ENCODE peak calls at places on chromosomes 11 and 22, in ten cellular contexts. K is lower leg skin, Z is GM12865, W is pancreas, P is tibial artery, Q is astrocyte of the spinal cord, V is upper lobe of right lung, B is heart left ventricle, I is epithelial cell of esophagus, M is esophagus squamous epithelium. F is an unnamed sample.
A peak's percentile ranks its signal among the peaks of the same experiment; 100 is the strongest.

GRCh38 chr11:65853249-65853979 is 4.6 kb downstream of the CFL1 start:
- DNase-seq in K (no peak), Z (peak; percentile 41), W (no peak), P (no peak), Q (no peak), V (peak; percentile 34), B (no peak), I (no peak), M (no peak), F (no peak)

GRCh38 chr11:130159657-130160459 is at the start of gene ST14:
- DNase-seq in K (peak; percentile 88), Z (no peak), W (peak; percentile 87), P (no peak), Q (no peak), V (peak; percentile 91), B (no peak), I (peak; percentile 85), M (no peak), F (no peak)

GRCh38 chr11:99973993-99974392 is 713.1 kb upstream of the ARHGAP42 start:
- DNase-seq in K (no peak), Z (no peak), W (no peak), P (no peak), Q (no peak), V (no peak), B (no peak), I (no peak), M (no peak), F (no peak)

GRCh38 chr11:118010738-118011461 is 24.7 kb downstream of the IL10RA start:
- DNase-seq in K (no peak), Z (peak; percentile 92), W (no peak), P (peak; percentile 76), Q (no peak), V (peak; percentile 81), B (peak; percentile 56), I (no peak), M (no peak), F (no peak)

GRCh38 chr22:17007852-17008731 is at the start of gene GAB4:
- DNase-seq in K (no peak), Z (no peak), W (no peak), P (no peak), Q (no peak), V (no peak), B (no peak), I (no peak), M (no peak), F (no peak)

GRCh38 chr11:92790376-92790775 is 179.1 kb upstream of the MTNR1B start:
- DNase-seq in K (no peak), Z (no peak), W (no peak), P (no peak), Q (no peak), V (no peak), B (no peak), I (no peak), M (no peak), F (no peak)

GRCh38 chr22:20834206-20834605 is 24.4 kb downstream of the PI4KA start:
- DNase-seq in K (no peak), Z (no peak), W (no peak), P (no peak), Q (no peak), V (no peak), B (no peak), I (no peak), M (no peak), F (no peak)

GRCh38 chr11:96481806-96482592 is 92.2 kb downstream of the JRKL start:
- DNase-seq in K (no peak), Z (no peak), W (no peak), P (no peak), Q (no peak), V (no peak), B (no peak), I (no peak), M (no peak), F (no peak)

GRCh38 chr22:38850941-38851849 is 7.4 kb upstream of the NPTXR start:
- DNase-seq in K (no peak), Z (no peak), W (no peak), P (no peak), Q (peak; percentile 60), V (no peak), B (no peak), I (peak; percentile 85), M (no peak), F (peak; percentile 51)

GRCh38 chr22:29259253-29259899 is 8.4 kb downstream of the RHBDD3 start:
- DNase-seq in K (peak; percentile 59), Z (no peak), W (no peak), P (no peak), Q (no peak), V (no peak), B (no peak), I (no peak), M (no peak), F (no peak)
- TF ChIP-seq CTCF in K (no peak), Z (no peak), W (no peak), P (no peak), Q (peak; percentile 17), V (no peak), B (no peak), I (peak; percentile 19), M (no peak), F (no peak)

DNA sequence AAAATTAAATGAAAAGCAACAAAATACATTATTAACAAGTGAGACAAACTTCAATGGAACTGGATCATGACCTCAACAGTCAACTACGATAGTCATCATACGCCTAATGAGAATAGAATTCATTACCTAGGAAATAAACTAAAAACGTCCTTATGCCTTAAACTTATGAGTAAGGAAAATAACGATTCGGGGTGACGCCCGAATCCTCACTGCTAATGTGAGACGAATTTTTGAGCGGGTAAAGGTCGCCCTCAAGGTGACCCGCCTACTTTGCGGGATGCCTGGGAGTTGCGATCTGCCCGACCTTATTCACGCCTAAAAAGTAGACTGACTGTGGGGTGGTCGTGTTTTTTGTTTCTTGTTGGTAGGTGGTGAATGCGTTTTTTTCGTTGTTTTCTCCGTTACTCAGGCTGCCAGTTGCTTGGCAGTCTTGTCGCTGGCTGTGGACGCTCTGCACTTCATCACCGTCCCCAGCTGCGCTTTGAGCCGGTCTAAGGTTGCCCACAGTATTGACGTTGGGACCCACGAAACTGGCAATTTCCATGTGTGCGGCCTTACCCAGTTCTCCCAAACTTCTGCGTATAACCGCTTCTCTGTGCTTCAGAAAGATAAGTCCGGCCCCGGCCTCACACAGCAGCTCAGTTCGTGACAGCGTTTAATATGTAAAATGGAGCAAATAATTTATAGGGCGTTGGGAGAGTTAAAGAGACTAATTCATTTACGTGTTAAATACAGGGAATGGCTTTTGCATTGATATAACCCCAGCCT is 593 bp upstream of the POLDIP3 start:
- DNase-seq in K (peak; percentile 96), Z (peak; percentile 99), W (peak; percentile 74), P (peak; percentile 83), Q (peak; percentile 99), V (peak; percentile 87), B (peak; percentile 87), I (peak; percentile 95), M (peak; percentile 57), F (peak; percentile 98)
- H3K4me3 ChIP-seq in K (no peak overlapping the region), Z (peak overlapping the region; percentile 26), W (peak overlapping the region; percentile 75), P (peak overlapping the region; percentile 74), Q (no peak overlapping the region), V (peak overlapping the region; percentile 69), B (peak overlapping the region; percentile 91), I (peak overlapping the region; percentile 89), M (peak overlapping the region; percentile 94), F (peak overlapping the region; percentile 28)

DNA sequence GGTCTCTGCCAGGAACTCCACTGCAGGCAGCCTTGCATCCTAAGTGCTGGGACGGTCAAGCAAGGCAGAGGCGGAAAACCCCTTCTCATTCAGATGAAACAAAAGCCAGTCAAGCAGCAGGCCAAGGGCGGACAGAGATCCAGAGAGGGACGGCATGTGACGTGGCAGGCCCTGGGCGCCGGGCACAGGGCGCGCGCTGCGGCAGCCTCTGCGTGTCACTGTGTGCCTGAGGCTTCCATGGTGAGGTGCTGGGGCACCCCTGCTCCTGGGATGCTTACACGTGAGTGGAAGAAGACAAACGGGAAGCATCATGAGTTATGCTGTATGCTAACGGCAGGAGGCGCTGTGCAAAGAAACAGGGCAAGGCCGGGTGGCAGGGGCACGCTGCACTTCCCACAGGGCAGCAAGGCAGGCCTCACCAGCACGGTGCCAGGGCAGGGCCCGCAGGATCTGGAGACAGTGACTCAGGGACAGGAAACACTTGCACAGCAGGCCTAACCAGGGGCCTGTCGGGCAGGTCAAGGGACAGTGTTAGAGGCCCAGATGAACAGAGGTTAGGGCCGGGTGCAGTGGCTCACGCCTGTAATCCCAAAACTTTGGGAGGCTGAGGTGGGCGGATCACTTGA is 6.1 kb downstream of the TOLLIP start:
- DNase-seq in K (peak; percentile 90), Z (no peak), W (peak; percentile 76), P (no peak), Q (no peak), V (peak; percentile 68), B (no peak), I (peak; percentile 85), M (no peak), F (no peak)
- TF ChIP-seq CTCF in K (no peak), Z (no peak), W (peak; percentile 10), P (no peak), Q (peak; percentile 65), V (peak; percentile 32), B (peak; percentile 14), I (peak; percentile 47), M (peak; percentile 35), F (no peak)

GRCh38 chr11:34274712-34275398 is 83.0 kb downstream of the ABTB2 start:
- DNase-seq in K (peak; percentile 97), Z (no peak), W (peak; percentile 78), P (peak; percentile 93), Q (peak; percentile 94), V (peak; percentile 92), B (peak; percentile 82), I (peak; percentile 100), M (no peak), F (peak; percentile 100)
- H3K4me3 ChIP-seq in K (no peak overlapping the region), Z (no peak overlapping the region), W (no peak overlapping the region), P (no peak overlapping the region), Q (no peak overlapping the region), V (no peak overlapping the region), B (no peak overlapping the region), I (no peak overlapping the region), M (no peak overlapping the region), F (no peak overlapping the region)

GRCh38 chr11:59647245-59647965 is 21.4 kb downstream of the PATL1 start:
- DNase-seq in K (no peak), Z (no peak), W (no peak), P (no peak), Q (no peak), V (no peak), B (no peak), I (no peak), M (no peak), F (no peak)
- TF ChIP-seq CTCF in K (no peak), Z (no peak), W (no peak), P (no peak), Q (no peak), V (no peak), B (no peak), I (no peak), M (no peak), F (no peak)

F was measured in fibroblast of the aortic adventitia.